ENCODE peak calls at places on chromosomes 4 and X, in four cellular contexts. K is H1, B is upper lobe of left lung, N is GM12878. T is an unnamed sample.

GRCh38 chr4:3417448-3417847 is 24.3 kb upstream of the HGFAC start:
- DNase-seq in B (peak; percentile 64), K (no peak), N (no peak), T (peak; percentile 38)

GRCh38 chrX:13110427-13111324 is 66.3 kb upstream of the FAM9C start:
- DNase-seq in K (no peak), B (peak; percentile 49), N (no peak), T (peak; percentile 73)

GRCh38 chr4:109121561-109121960 is 180.9 kb downstream of the COL25A1 start:
- DNase-seq in N (no peak), B (no peak), K (no peak), T (no peak)

GRCh38 chr4:173450281-173450680 is 51.4 kb upstream of the SCRG1 start:
- DNase-seq in N (no peak), B (no peak), K (no peak), T (no peak)

GRCh38 chr4:159515314-159516025 is 412.6 kb downstream of the RAPGEF2 start:
- DNase-seq in B (no peak), N (no peak), K (no peak), T (no peak)

GRCh38 chr4:98381306-98381705 is 120.1 kb downstream of the RAP1GDS1 start:
- DNase-seq in N (no peak), B (no peak), K (no peak), T (no peak)

GRCh38 chr4:165378763-165379631 is at the start of gene CPE:
- DNase-seq in K (no peak), N (no peak), B (peak; percentile 92), T (peak; percentile 82)

GRCh38 chr4:79748835-79749234 is 324.2 kb downstream of the ANTXR2 start:
- DNase-seq in B (no peak), N (no peak), K (no peak), T (no peak)

GRCh38 chrX:95076449-95076848 is 1402.4 kb downstream of the FAM133A start:
- DNase-seq in K (no peak), N (no peak), B (no peak), T (no peak)

GRCh38 chrX:145502670-145503069 is 255.4 kb downstream of the SPANXN1 start:
- DNase-seq in K (no peak), B (no peak), N (no peak), T (no peak)

GRCh38 chrX:41377624-41378023 is 43.7 kb downstream of the DDX3X start:
- DNase-seq in B (no peak), K (no peak), N (no peak), T (no peak)

GRCh38 chrX:153206425-153207046 is 27.5 kb downstream of the MAGEA1 start:
- DNase-seq in N (no peak), B (no peak), K (no peak), T (no peak)
- TF ChIP-seq EP300 in N (no peak), B (no peak), K (no peak), T (no peak)

GRCh38 chr4:112145326-112145819 is at the start of gene FAM241A:
- DNase-seq in N (no peak), K (no peak), B (peak; percentile 98), T (peak; percentile 94)
- TF ChIP-seq EP300 in N (no peak), K (no peak), B (no peak), T (no peak)

GRCh38 chr4:133593764-133594163 is 444.7 kb downstream of the PCDH10 start:
- DNase-seq in K (no peak), N (no peak), B (no peak), T (no peak)

GRCh38 chr4:133598779-133599178 is 449.7 kb downstream of the PCDH10 start:
- DNase-seq in N (no peak), B (no peak), K (no peak), T (no peak)

GRCh38 chr4:133594246-133595207 is 445.4 kb downstream of the PCDH10 start:
- DNase-seq in B (no peak), K (no peak), N (no peak), T (no peak)

GRCh38 chr4:133597252-133597651 is 448.2 kb downstream of the PCDH10 start:
- DNase-seq in K (no peak), N (no peak), B (no peak), T (no peak)

DNA sequence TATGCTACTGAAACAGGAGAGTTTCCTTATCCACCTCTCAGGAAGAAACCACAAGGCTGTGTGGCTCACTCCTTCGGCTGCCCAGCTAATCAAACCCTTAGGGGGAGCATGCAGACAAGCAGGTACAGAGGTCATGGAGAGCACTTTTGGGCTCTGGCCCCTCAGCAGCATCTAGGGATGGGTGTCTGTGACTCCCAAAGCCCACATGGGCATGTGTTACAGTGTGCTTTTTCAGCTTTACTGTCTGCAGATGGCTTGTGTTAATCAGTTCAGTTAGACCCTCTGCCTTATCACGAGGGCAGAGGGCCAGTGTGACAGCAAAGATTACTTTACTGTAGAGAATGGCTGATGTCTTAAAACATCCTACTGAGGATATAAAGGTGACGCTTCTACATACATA is 447.4 kb downstream of the PCDH10 start:
- DNase-seq in K (no peak), N (no peak), B (no peak), T (no peak)
- TF ChIP-seq EP300 in K (no peak), N (no peak), B (no peak), T (no peak)

GRCh38 chr4:106496066-106496465 is 127.5 kb upstream of the GIMD1 start:
- DNase-seq in N (no peak), B (no peak), K (no peak), T (no peak)

GRCh38 chr4:106494066-106494465 is 125.5 kb upstream of the GIMD1 start:
- DNase-seq in N (no peak), K (no peak), B (no peak), T (no peak)

GRCh38 chr4:106497271-106497670 is 128.7 kb upstream of the GIMD1 start:
- DNase-seq in B (no peak), N (no peak), K (no peak), T (no peak)

GRCh38 chr4:106495498-106495897 is 126.9 kb upstream of the GIMD1 start:
- DNase-seq in B (no peak), N (no peak), K (no peak), T (no peak)
- TF ChIP-seq EP300 in B (no peak), N (no peak), K (no peak), T (no peak)

DNA sequence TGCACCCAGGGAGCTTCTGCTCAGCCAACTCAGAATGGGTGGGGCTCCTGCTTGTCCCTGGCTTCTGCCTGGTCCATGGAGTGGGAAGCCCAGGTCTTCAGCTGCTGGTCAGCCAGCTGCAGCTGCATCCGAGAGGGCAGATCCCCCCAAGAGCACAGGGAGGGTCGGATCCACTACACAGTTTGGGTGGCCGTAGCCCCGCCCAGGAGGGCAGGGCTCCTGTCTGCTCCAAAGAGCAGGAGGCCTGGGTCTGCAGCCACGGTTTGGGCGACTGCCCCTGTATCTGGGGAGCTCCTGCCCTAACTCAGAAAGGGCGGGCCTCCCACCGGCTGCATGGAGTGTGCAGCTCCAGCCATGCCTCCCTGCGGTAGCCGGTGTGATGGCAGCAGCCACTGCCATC is 169.1 kb downstream of the TEX13A start:
- DNase-seq in K (no peak), B (peak; percentile 17), N (no peak), T (no peak)
- TF ChIP-seq EP300 in K (no peak), B (no peak), N (no peak), T (no peak)

T was measured in sigmoid colon.